ENCODE peak calls at places on chromosomes 6 and 20, in six cellular contexts. One of them, this sample, is unnamed.

GRCh38 chr6:4059115-4059777 is 19.7 kb downstream of the FAM217A start:
- DNase-seq in fibroblast of villous mesenchyme: peak
- DNase-seq in bronchial epithelial cell: peak
- DNase-seq in tibial nerve: no peak
- DNase-seq in astrocyte: peak
- DNase-seq in GM12878: no peak
- DNase-seq in this sample: no peak

GRCh38 chr20:35305682-35306556 is 13.7 kb upstream of the FAM83C start:
- DNase-seq in fibroblast of villous mesenchyme: peak
- DNase-seq in bronchial epithelial cell: peak
- DNase-seq in tibial nerve: peak
- DNase-seq in astrocyte: peak
- DNase-seq in GM12878: no peak
- DNase-seq in this sample: no peak

GRCh38 chr20:16350465-16350864 is 222.8 kb downstream of the KIF16B start:
- DNase-seq in fibroblast of villous mesenchyme: no peak
- DNase-seq in bronchial epithelial cell: peak
- DNase-seq in tibial nerve: no peak
- DNase-seq in astrocyte: peak
- DNase-seq in GM12878: no peak
- DNase-seq in this sample: no peak

GRCh38 chr6:145784683-145785082 is 29.9 kb downstream of the FBXO30 start:
- DNase-seq in fibroblast of villous mesenchyme: no peak
- DNase-seq in bronchial epithelial cell: no peak
- DNase-seq in tibial nerve: no peak
- DNase-seq in astrocyte: no peak
- DNase-seq in GM12878: no peak
- DNase-seq in this sample: peak

GRCh38 chr20:61644387-61645076 is 392.5 kb downstream of the CDH4 start:
- DNase-seq in fibroblast of villous mesenchyme: no peak
- DNase-seq in bronchial epithelial cell: no peak
- DNase-seq in tibial nerve: no peak
- DNase-seq in astrocyte: no peak
- DNase-seq in GM12878: no peak
- DNase-seq in this sample: no peak

GRCh38 chr6:117451607-117452164 is 25.9 kb upstream of the ROS1 start:
- DNase-seq in fibroblast of villous mesenchyme: peak
- DNase-seq in bronchial epithelial cell: peak
- DNase-seq in tibial nerve: no peak
- DNase-seq in astrocyte: no peak
- DNase-seq in GM12878: no peak
- DNase-seq in this sample: no peak

GRCh38 chr6:53476979-53477378 is 67.9 kb downstream of the GCLC start:
- DNase-seq in fibroblast of villous mesenchyme: no peak
- DNase-seq in bronchial epithelial cell: no peak
- DNase-seq in tibial nerve: no peak
- DNase-seq in astrocyte: peak
- DNase-seq in GM12878: no peak
- DNase-seq in this sample: no peak

GRCh38 chr6:72418495-72418894 is 203.4 kb upstream of the KCNQ5 start:
- DNase-seq in fibroblast of villous mesenchyme: peak
- DNase-seq in bronchial epithelial cell: peak
- DNase-seq in tibial nerve: no peak
- DNase-seq in astrocyte: peak
- DNase-seq in GM12878: no peak
- DNase-seq in this sample: no peak

GRCh38 chr6:75244063-75244575 is 518 bp upstream of the COX7A2 start:
- DNase-seq in fibroblast of villous mesenchyme: no peak
- DNase-seq in bronchial epithelial cell: peak
- DNase-seq in tibial nerve: peak
- DNase-seq in astrocyte: no peak
- DNase-seq in GM12878: no peak
- DNase-seq in this sample: no peak

GRCh38 chr6:136015531-136015930 is 164.0 kb downstream of the PDE7B start:
- DNase-seq in fibroblast of villous mesenchyme: no peak
- DNase-seq in bronchial epithelial cell: no peak
- DNase-seq in tibial nerve: no peak
- DNase-seq in astrocyte: peak
- DNase-seq in GM12878: no peak
- DNase-seq in this sample: no peak

GRCh38 chr6:10837692-10837996 is 695 bp downstream of the MAK start:
- DNase-seq in fibroblast of villous mesenchyme: peak
- DNase-seq in bronchial epithelial cell: no peak
- DNase-seq in tibial nerve: no peak
- DNase-seq in astrocyte: no peak
- DNase-seq in GM12878: no peak
- DNase-seq in this sample: peak

GRCh38 chr20:46698788-46699187 is 9.5 kb upstream of the TP53RK start:
- DNase-seq in fibroblast of villous mesenchyme: no peak
- DNase-seq in bronchial epithelial cell: no peak
- DNase-seq in tibial nerve: no peak
- DNase-seq in astrocyte: no peak
- DNase-seq in GM12878: no peak
- DNase-seq in this sample: no peak

GRCh38 chr6:63634630-63635029 is 972 bp upstream of the PHF3 start:
- DNase-seq in fibroblast of villous mesenchyme: no peak
- DNase-seq in bronchial epithelial cell: no peak
- DNase-seq in tibial nerve: no peak
- DNase-seq in astrocyte: peak
- DNase-seq in GM12878: no peak
- DNase-seq in this sample: no peak

GRCh38 chr6:167236239-167236571 is 54.9 kb upstream of the UNC93A start:
- DNase-seq in fibroblast of villous mesenchyme: no peak
- DNase-seq in bronchial epithelial cell: no peak
- DNase-seq in tibial nerve: no peak
- DNase-seq in astrocyte: no peak
- DNase-seq in GM12878: no peak
- DNase-seq in this sample: no peak

GRCh38 chr6:132392792-132393191 is 8.5 kb downstream of the MOXD1 start:
- DNase-seq in fibroblast of villous mesenchyme: peak
- DNase-seq in bronchial epithelial cell: peak
- DNase-seq in tibial nerve: no peak
- DNase-seq in astrocyte: no peak
- DNase-seq in GM12878: no peak
- DNase-seq in this sample: no peak

GRCh38 chr6:31332637-31333602 is 24.1 kb downstream of the HLA-B start:
- DNase-seq in fibroblast of villous mesenchyme: no peak
- DNase-seq in bronchial epithelial cell: no peak
- DNase-seq in tibial nerve: no peak
- DNase-seq in astrocyte: no peak
- DNase-seq in GM12878: no peak
- DNase-seq in this sample: no peak

GRCh38 chr20:46959081-46959692 is 64.5 kb downstream of the EYA2 start:
- DNase-seq in fibroblast of villous mesenchyme: peak
- DNase-seq in bronchial epithelial cell: peak
- DNase-seq in tibial nerve: no peak
- DNase-seq in astrocyte: peak
- DNase-seq in GM12878: no peak
- DNase-seq in this sample: no peak

GRCh38 chr6:132490024-132490423 is 22.9 kb downstream of the STX7 start:
- DNase-seq in fibroblast of villous mesenchyme: no peak
- DNase-seq in bronchial epithelial cell: no peak
- DNase-seq in tibial nerve: peak
- DNase-seq in astrocyte: no peak
- DNase-seq in GM12878: no peak
- DNase-seq in this sample: no peak

GRCh38 chr20:15158438-15158990 is 821.1 kb upstream of the FLRT3 start:
- DNase-seq in fibroblast of villous mesenchyme: no peak
- DNase-seq in bronchial epithelial cell: no peak
- DNase-seq in tibial nerve: no peak
- DNase-seq in astrocyte: no peak
- DNase-seq in GM12878: no peak
- DNase-seq in this sample: no peak

GRCh38 chr6:147911686-147912085 is 403.2 kb downstream of the SAMD5 start:
- DNase-seq in fibroblast of villous mesenchyme: no peak
- DNase-seq in bronchial epithelial cell: no peak
- DNase-seq in tibial nerve: no peak
- DNase-seq in astrocyte: no peak
- DNase-seq in GM12878: no peak
- DNase-seq in this sample: no peak

GRCh38 chr6:17493286-17493685 is 99.9 kb downstream of the CAP2 start:
- DNase-seq in fibroblast of villous mesenchyme: peak
- DNase-seq in bronchial epithelial cell: peak
- DNase-seq in tibial nerve: no peak
- DNase-seq in astrocyte: peak
- DNase-seq in GM12878: no peak
- DNase-seq in this sample: no peak

GRCh38 chr6:117829594-117830319 is 77.3 kb upstream of the SLC35F1 start:
- DNase-seq in fibroblast of villous mesenchyme: peak
- DNase-seq in bronchial epithelial cell: peak
- DNase-seq in tibial nerve: no peak
- DNase-seq in astrocyte: peak
- DNase-seq in GM12878: no peak
- DNase-seq in this sample: no peak

GRCh38 chr6:21935561-21936028 is 342.0 kb downstream of the SOX4 start:
- DNase-seq in fibroblast of villous mesenchyme: peak
- DNase-seq in bronchial epithelial cell: peak
- DNase-seq in tibial nerve: no peak
- DNase-seq in astrocyte: peak
- DNase-seq in GM12878: no peak
- DNase-seq in this sample: no peak

GRCh38 chr20:18412202-18412901 is 54.5 kb downstream of the DZANK1 start:
- DNase-seq in fibroblast of villous mesenchyme: no peak
- DNase-seq in bronchial epithelial cell: no peak
- DNase-seq in tibial nerve: no peak
- DNase-seq in astrocyte: no peak
- DNase-seq in GM12878: peak
- DNase-seq in this sample: no peak

GRCh38 chr6:162846723-162847122 is 118.9 kb downstream of the PACRG start:
- DNase-seq in fibroblast of villous mesenchyme: no peak
- DNase-seq in bronchial epithelial cell: no peak
- DNase-seq in tibial nerve: no peak
- DNase-seq in astrocyte: no peak
- DNase-seq in GM12878: no peak
- DNase-seq in this sample: no peak

GRCh38 chr6:116410945-116411623 is 40.3 kb downstream of the DSE start:
- DNase-seq in fibroblast of villous mesenchyme: peak
- DNase-seq in bronchial epithelial cell: no peak
- DNase-seq in tibial nerve: peak
- DNase-seq in astrocyte: peak
- DNase-seq in GM12878: no peak
- DNase-seq in this sample: peak

GRCh38 chr20:44701116-44701865 is 13.9 kb upstream of the CCN5 start:
- DNase-seq in fibroblast of villous mesenchyme: peak
- DNase-seq in bronchial epithelial cell: no peak
- DNase-seq in tibial nerve: no peak
- DNase-seq in astrocyte: no peak
- DNase-seq in GM12878: no peak
- DNase-seq in this sample: no peak

GRCh38 chr20:51419236-51419635 is 123.3 kb downstream of the NFATC2 start:
- DNase-seq in fibroblast of villous mesenchyme: no peak
- DNase-seq in bronchial epithelial cell: no peak
- DNase-seq in tibial nerve: no peak
- DNase-seq in astrocyte: no peak
- DNase-seq in GM12878: no peak
- DNase-seq in this sample: no peak

GRCh38 chr6:160766657-160767018 is 64.6 kb downstream of the PLG start:
- DNase-seq in fibroblast of villous mesenchyme: no peak
- DNase-seq in bronchial epithelial cell: no peak
- DNase-seq in tibial nerve: no peak
- DNase-seq in astrocyte: no peak
- DNase-seq in GM12878: no peak
- DNase-seq in this sample: no peak
- H3K4me3 ChIP-seq in fibroblast of villous mesenchyme: no peak
- H3K4me3 ChIP-seq in bronchial epithelial cell: peak
- H3K4me3 ChIP-seq in tibial nerve: peak
- H3K4me3 ChIP-seq in astrocyte: peak
- H3K4me3 ChIP-seq in GM12878: peak
- H3K4me3 ChIP-seq in this sample: no peak

GRCh38 chr6:70033781-70034180 is 167.4 kb downstream of the COL19A1 start:
- DNase-seq in fibroblast of villous mesenchyme: no peak
- DNase-seq in bronchial epithelial cell: no peak
- DNase-seq in tibial nerve: no peak
- DNase-seq in astrocyte: no peak
- DNase-seq in GM12878: no peak
- DNase-seq in this sample: no peak

DNA sequence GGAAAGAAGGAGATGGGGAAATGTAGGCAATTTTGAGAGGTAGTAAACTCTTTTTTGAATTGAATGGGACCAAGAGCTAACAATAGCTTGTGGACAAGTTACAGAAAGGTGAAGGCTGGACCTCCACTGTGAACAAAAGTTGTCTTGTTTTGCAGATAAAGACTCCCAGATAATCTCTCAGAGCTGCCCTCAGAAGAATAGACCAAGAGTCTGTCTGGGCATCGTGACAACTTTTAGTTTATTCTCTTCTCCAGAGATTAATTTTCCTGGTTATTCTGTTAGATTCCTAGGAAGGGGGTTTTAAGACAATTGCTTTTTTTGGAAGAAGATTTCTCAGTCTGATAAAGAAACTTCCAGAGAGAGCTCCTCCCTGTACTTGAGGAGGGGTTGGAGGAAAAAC is 161.9 kb downstream of the COL19A1 start:
- DNase-seq in fibroblast of villous mesenchyme: no peak
- DNase-seq in bronchial epithelial cell: no peak
- DNase-seq in tibial nerve: no peak
- DNase-seq in astrocyte: no peak
- DNase-seq in GM12878: no peak
- DNase-seq in this sample: no peak
- H3K4me3 ChIP-seq in fibroblast of villous mesenchyme: no peak
- H3K4me3 ChIP-seq in bronchial epithelial cell: no peak
- H3K4me3 ChIP-seq in tibial nerve: no peak
- H3K4me3 ChIP-seq in astrocyte: no peak
- H3K4me3 ChIP-seq in GM12878: no peak
- H3K4me3 ChIP-seq in this sample: no peak

GRCh38 chr6:168496932-168497331 is 55.9 kb downstream of the SMOC2 start:
- DNase-seq in fibroblast of villous mesenchyme: no peak
- DNase-seq in bronchial epithelial cell: no peak
- DNase-seq in tibial nerve: no peak
- DNase-seq in astrocyte: no peak
- DNase-seq in GM12878: no peak
- DNase-seq in this sample: no peak
- H3K4me3 ChIP-seq in fibroblast of villous mesenchyme: no peak
- H3K4me3 ChIP-seq in bronchial epithelial cell: no peak
- H3K4me3 ChIP-seq in tibial nerve: no peak
- H3K4me3 ChIP-seq in astrocyte: no peak
- H3K4me3 ChIP-seq in GM12878: no peak
- H3K4me3 ChIP-seq in this sample: no peak

GRCh38 chr6:169453221-169453620 is 199.6 kb upstream of the THBS2 start:
- DNase-seq in fibroblast of villous mesenchyme: peak
- DNase-seq in bronchial epithelial cell: no peak
- DNase-seq in tibial nerve: no peak
- DNase-seq in astrocyte: no peak
- DNase-seq in GM12878: no peak
- DNase-seq in this sample: no peak

GRCh38 chr6:169452869-169453186 is 199.2 kb upstream of the THBS2 start:
- DNase-seq in fibroblast of villous mesenchyme: peak
- DNase-seq in bronchial epithelial cell: no peak
- DNase-seq in tibial nerve: no peak
- DNase-seq in astrocyte: no peak
- DNase-seq in GM12878: no peak
- DNase-seq in this sample: no peak

GRCh38 chr6:169454204-169454871 is 200.7 kb upstream of the THBS2 start:
- DNase-seq in fibroblast of villous mesenchyme: peak
- DNase-seq in bronchial epithelial cell: peak
- DNase-seq in tibial nerve: peak
- DNase-seq in astrocyte: peak
- DNase-seq in GM12878: no peak
- DNase-seq in this sample: no peak

GRCh38 chr6:169451065-169451840 is 197.6 kb upstream of the THBS2 start:
- DNase-seq in fibroblast of villous mesenchyme: peak
- DNase-seq in bronchial epithelial cell: peak
- DNase-seq in tibial nerve: no peak
- DNase-seq in astrocyte: no peak
- DNase-seq in GM12878: no peak
- DNase-seq in this sample: no peak

GRCh38 chr6:169452117-169452868 is 198.6 kb upstream of the THBS2 start:
- DNase-seq in fibroblast of villous mesenchyme: peak
- DNase-seq in bronchial epithelial cell: peak
- DNase-seq in tibial nerve: peak
- DNase-seq in astrocyte: peak
- DNase-seq in GM12878: no peak
- DNase-seq in this sample: peak
- H3K4me3 ChIP-seq in fibroblast of villous mesenchyme: peak
- H3K4me3 ChIP-seq in bronchial epithelial cell: peak
- H3K4me3 ChIP-seq in tibial nerve: peak
- H3K4me3 ChIP-seq in astrocyte: no peak
- H3K4me3 ChIP-seq in GM12878: no peak
- H3K4me3 ChIP-seq in this sample: peak

This sample was measured in heart right ventricle.